ENCODE peak calls at places on chromosomes 5 and 9, in ten cellular contexts. Y, A, M, R, C, U, O, S, D and J are unnamed samples.

GRCh38 chr5:111548992-111549649 is 36.8 kb upstream of the STARD4 start:
- DNase-seq in A (no peak), O (no peak), R (no peak), U (no peak), S (peak; percentile 60), C (peak; percentile 38), D (peak; percentile 68), Y (no peak), M (no peak), J (no peak)

GRCh38 chr9:35729700-35730485 is 2.1 kb downstream of the TLN1 start:
- DNase-seq in C (peak; percentile 91), U (peak; percentile 52), R (peak; percentile 84), Y (peak; percentile 67), M (peak; percentile 31), A (peak; percentile 21), O (peak; percentile 63), S (peak; percentile 94), D (peak; percentile 90), J (peak; percentile 87)

GRCh38 chr5:54403121-54403520 is 52.4 kb upstream of the HSPB3 start:
- DNase-seq in M (no peak), D (no peak), S (no peak), C (no peak), Y (no peak), O (peak; percentile 55), A (no peak), U (no peak), R (no peak), J (no peak)

GRCh38 chr9:94861589-94862241 is 135.2 kb downstream of the AOPEP start:
- DNase-seq in U (no peak), R (peak; percentile 57), O (peak; percentile 50), S (peak; percentile 94), Y (peak; percentile 57), D (peak; percentile 92), M (no peak), C (peak; percentile 85), A (no peak), J (peak; percentile 68)

GRCh38 chr5:115391780-115392179 is 95.3 kb upstream of the CCDC112 start:
- DNase-seq in M (no peak), A (no peak), Y (no peak), C (no peak), R (no peak), U (no peak), O (no peak), S (no peak), D (no peak), J (no peak)

GRCh38 chr5:97854871-97855762 is 672.1 kb upstream of the RIOK2 start:
- DNase-seq in U (no peak), A (no peak), D (peak; percentile 45), C (peak; percentile 72), O (no peak), Y (peak; percentile 6), R (no peak), S (no peak), M (no peak), J (peak; percentile 71)

GRCh38 chr5:134460551-134460950 is 48.9 kb upstream of the CDKN2AIPNL start:
- DNase-seq in Y (peak; percentile 9), C (no peak), O (no peak), D (no peak), A (no peak), R (no peak), S (no peak), M (no peak), U (no peak), J (no peak)

GRCh38 chr9:128528445-128529160 is 23.8 kb upstream of the SPTAN1 start:
- DNase-seq in O (no peak), U (peak; percentile 17), A (no peak), D (peak; percentile 44), M (no peak), S (peak; percentile 20), R (no peak), Y (no peak), C (peak; percentile 20), J (peak; percentile 64)

GRCh38 chr9:137077010-137077747 is at the start of gene UAP1L1:
- DNase-seq in M (no peak), D (peak; percentile 72), R (no peak), U (peak; percentile 43), O (peak; percentile 66), Y (peak; percentile 76), C (peak; percentile 42), S (peak; percentile 78), A (no peak), J (peak; percentile 60)

GRCh38 chr5:137599479-137599878 is 100.4 kb upstream of the SPOCK1 start:
- DNase-seq in D (no peak), M (no peak), A (no peak), U (no peak), O (no peak), C (no peak), R (no peak), Y (no peak), S (no peak), J (no peak)

GRCh38 chr5:55441954-55442353 is 92.8 kb downstream of the PLPP1 start:
- DNase-seq in D (no peak), U (no peak), R (peak; percentile 13), O (no peak), A (no peak), M (no peak), C (no peak), Y (no peak), S (no peak), J (no peak)

GRCh38 chr5:140118294-140118936 is 4.5 kb downstream of the PURA start:
- DNase-seq in Y (no peak), C (peak; percentile 17), D (no peak), S (peak; percentile 40), R (no peak), O (no peak), A (no peak), U (no peak), M (no peak), J (no peak)

GRCh38 chr5:149211566-149211965 is 60.1 kb upstream of the AFAP1L1 start:
- DNase-seq in Y (no peak), R (no peak), D (peak; percentile 92), U (no peak), C (peak; percentile 73), A (no peak), O (no peak), S (peak; percentile 79), M (no peak), J (peak; percentile 93)

GRCh38 chr5:29896651-29897050 is 1296.8 kb upstream of the CDH6 start:
- DNase-seq in Y (no peak), O (peak; percentile 34), C (no peak), A (no peak), R (no peak), M (no peak), S (no peak), D (no peak), U (no peak), J (no peak)

GRCh38 chr9:79233542-79233941 is 338.2 kb upstream of the TLE4 start:
- DNase-seq in U (peak; percentile 34), R (peak; percentile 46), C (peak; percentile 27), O (peak; percentile 75), S (peak; percentile 61), D (peak; percentile 19), M (no peak), A (peak; percentile 22), Y (peak; percentile 32), J (peak; percentile 53)

GRCh38 chr5:180314106-180314505 is 22.2 kb upstream of the MAPK9 start:
- DNase-seq in C (no peak), R (no peak), O (no peak), Y (no peak), A (no peak), U (no peak), M (no peak), D (no peak), S (no peak), J (no peak)
- H2AFZ ChIP-seq in C (no peak overlapping the region), R (peak overlapping the region; percentile 78), O (no peak overlapping the region), Y (no peak overlapping the region), A (no peak overlapping the region), U (peak overlapping the region; percentile 80), M (no peak overlapping the region), D (no peak overlapping the region), S (no peak overlapping the region), J (no peak overlapping the region)

GRCh38 chr5:144207875-144208444 is 37.3 kb downstream of the KCTD16 start:
- DNase-seq in O (no peak), Y (no peak), A (no peak), D (no peak), U (no peak), R (no peak), C (no peak), S (no peak), M (no peak), J (no peak)

GRCh38 chr5:144209421-144209820 is 38.7 kb downstream of the KCTD16 start:
- DNase-seq in R (no peak), C (no peak), Y (no peak), U (no peak), D (no peak), S (no peak), O (no peak), M (no peak), A (no peak), J (no peak)

GRCh38 chr5:144205141-144205551 is 34.5 kb downstream of the KCTD16 start:
- DNase-seq in U (peak; percentile 46), O (no peak), S (peak; percentile 72), M (no peak), D (peak; percentile 49), Y (peak; percentile 66), A (no peak), R (no peak), C (peak; percentile 50), J (peak; percentile 44)

GRCh38 chr5:144203750-144204596 is 33.3 kb downstream of the KCTD16 start:
- DNase-seq in C (peak; percentile 82), U (peak; percentile 81), R (peak; percentile 46), S (peak; percentile 75), D (peak; percentile 77), Y (peak; percentile 79), A (peak; percentile 57), O (peak; percentile 79), M (peak; percentile 65), J (peak; percentile 86)

DNA sequence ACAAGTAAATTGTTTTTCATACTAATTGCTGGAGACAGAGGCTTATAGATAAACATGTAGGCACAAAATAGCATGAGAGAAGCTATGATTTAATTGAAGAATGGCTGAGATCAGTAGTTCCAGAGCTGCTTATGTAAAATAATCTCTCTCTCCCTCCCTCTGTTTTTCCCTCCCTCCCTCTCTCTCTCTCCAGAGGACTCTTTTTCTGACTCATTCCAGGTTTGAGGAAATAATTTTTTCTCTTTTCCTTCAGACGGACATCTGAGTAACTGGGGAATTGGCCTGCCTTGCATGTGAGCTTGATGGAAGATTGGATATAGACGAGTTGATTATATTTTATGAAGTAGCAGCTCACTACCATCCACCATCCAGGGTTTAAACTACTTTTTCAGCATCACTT is 35.5 kb downstream of the KCTD16 start:
- DNase-seq in U (no peak), R (no peak), D (peak; percentile 5), S (peak; percentile 42), C (peak; percentile 51), O (no peak), A (no peak), Y (no peak), M (no peak), J (no peak)
- H3K4me3 ChIP-seq in U (no peak overlapping the region), R (no peak overlapping the region), D (no peak overlapping the region), S (peak overlapping the region; percentile 79), C (no peak overlapping the region), O (no peak overlapping the region), A (no peak overlapping the region), Y (no peak overlapping the region), M (no peak overlapping the region), J (no peak overlapping the region)

GRCh38 chr5:83401122-83401620 is 70.4 kb upstream of the VCAN start:
- DNase-seq in C (peak; percentile 10), O (no peak), A (no peak), Y (no peak), U (no peak), R (no peak), S (peak; percentile 6), D (peak; percentile 34), M (no peak), J (no peak)
- H2AFZ ChIP-seq in C (peak overlapping the region; percentile 47), O (no peak overlapping the region), A (no peak overlapping the region), Y (peak overlapping the region; percentile 18), U (no peak overlapping the region), R (no peak overlapping the region), S (peak overlapping the region; percentile 46), D (no peak overlapping the region), M (peak overlapping the region; percentile 62), J (peak overlapping the region; percentile 3)

GRCh38 chr9:3920586-3921582 is 379.0 kb downstream of the GLIS3 start:
- DNase-seq in U (no peak), R (no peak), O (peak; percentile 47), A (no peak), D (no peak), C (peak; percentile 15), Y (no peak), S (no peak), M (no peak), J (no peak)
- H3K4me3 ChIP-seq in U (no peak overlapping the region), R (no peak overlapping the region), O (no peak overlapping the region), A (no peak overlapping the region), D (no peak overlapping the region), C (no peak overlapping the region), Y (no peak overlapping the region), S (no peak overlapping the region), M (no peak overlapping the region), J (no peak overlapping the region)